ENCODE peak calls at places on chromosomes 2 and 18, in eight cellular contexts. B is HCT116, P is fibroblast of lung, R is mammary epithelial cell, L is IMR-90, A is SK-N-SH, V is HepG2, Z is H9. Q is an unnamed sample. For H3K4me1, the result is how much of the 10 kb centered on the place peaks cover.

GRCh38 chr2:229815342-229815741 is 101.0 kb upstream of the DNER start:
- DNase-seq in B (no peak), P (peak), R (peak), L (peak), A (no peak), V (no peak), Z (no peak), Q (no peak)

GRCh38 chr2:226845717-226846116 is 9.9 kb downstream of the RHBDD1 start:
- DNase-seq in B (no peak), P (no peak), R (no peak), L (no peak), A (no peak), V (no peak), Z (no peak), Q (no peak)

GRCh38 chr18:8730080-8730827 is 24.9 kb downstream of the MTCL1 start:
- DNase-seq in B (peak), P (peak), R (no peak), L (peak), A (peak), V (peak), Z (no peak), Q (no peak)

GRCh38 chr18:49851624-49852023 is 38.3 kb upstream of the ACAA2 start:
- DNase-seq in B (no peak), P (no peak), R (no peak), L (no peak), A (no peak), V (no peak), Z (no peak), Q (no peak)

GRCh38 chr18:58288922-58289797 is 245.1 kb downstream of the NEDD4L start:
- DNase-seq in B (no peak), P (peak), R (peak), L (peak), A (no peak), V (no peak), Z (no peak), Q (no peak)

GRCh38 chr18:63152791-63153190 is 166.8 kb downstream of the BCL2 start:
- DNase-seq in B (no peak), P (no peak), R (no peak), L (no peak), A (no peak), V (no peak), Z (no peak), Q (peak)

GRCh38 chr2:219251656-219252055 is 1.4 kb upstream of the TUBA4B start:
- DNase-seq in B (no peak), P (peak), R (no peak), L (no peak), A (no peak), V (no peak), Z (no peak), Q (no peak)

GRCh38 chr2:95391641-95392310 is 10.7 kb upstream of the FAHD2A start:
- DNase-seq in B (no peak), P (no peak), R (no peak), L (no peak), A (no peak), V (peak), Z (peak), Q (no peak)

GRCh38 chr2:222174450-222174849 is 124.3 kb downstream of the PAX3 start:
- DNase-seq in B (no peak), P (no peak), R (no peak), L (no peak), A (no peak), V (peak), Z (peak), Q (no peak)

GRCh38 chr2:65069425-65069824 is 13.2 kb downstream of the CEP68 start:
- DNase-seq in B (no peak), P (no peak), R (no peak), L (no peak), A (no peak), V (no peak), Z (no peak), Q (no peak)

GRCh38 chr2:86023366-86023712 is 82.3 kb downstream of the POLR1A start:
- DNase-seq in B (no peak), P (no peak), R (no peak), L (no peak), A (no peak), V (no peak), Z (no peak), Q (no peak)

GRCh38 chr18:55539240-55539639 is 48.8 kb downstream of the TCF4 start:
- DNase-seq in B (no peak), P (peak), R (no peak), L (peak), A (no peak), V (no peak), Z (no peak), Q (no peak)

GRCh38 chr2:113886479-113887383 is 3.2 kb upstream of the ACTR3 start:
- DNase-seq in B (no peak), P (peak), R (peak), L (peak), A (no peak), V (peak), Z (no peak), Q (peak)

GRCh38 chr2:196263181-196263747 is 91.9 kb upstream of the STK17B start:
- DNase-seq in B (no peak), P (peak), R (peak), L (peak), A (no peak), V (no peak), Z (no peak), Q (peak)

GRCh38 chr2:79855264-79856006 is 342.6 kb downstream of the CTNNA2 start:
- DNase-seq in B (no peak), P (peak), R (no peak), L (peak), A (peak), V (no peak), Z (peak), Q (peak)

GRCh38 chr2:172089005-172089504 is 3.7 kb downstream of the DLX1 start:
- DNase-seq in B (no peak), P (no peak), R (no peak), L (no peak), A (no peak), V (no peak), Z (no peak), Q (no peak)

GRCh38 chr2:172089633-172090032 is 4.3 kb downstream of the DLX1 start:
- DNase-seq in B (no peak), P (no peak), R (no peak), L (no peak), A (no peak), V (no peak), Z (no peak), Q (no peak)

GRCh38 chr2:172087780-172088244 is 2.5 kb downstream of the DLX1 start:
- DNase-seq in B (no peak), P (no peak), R (no peak), L (no peak), A (peak), V (no peak), Z (peak), Q (no peak)

GRCh38 chr2:172087191-172087779 is 2.0 kb downstream of the DLX1 start:
- DNase-seq in B (no peak), P (no peak), R (no peak), L (no peak), A (no peak), V (no peak), Z (no peak), Q (no peak)

GRCh38 chr2:172088245-172089004 is 3.1 kb downstream of the DLX1 start:
- DNase-seq in B (no peak), P (no peak), R (no peak), L (no peak), A (peak), V (no peak), Z (peak), Q (no peak)
- H3K4me1 ChIP-seq in B (under half), P (under half), R (under half), L (under half), A (under half), V (half or more), Z (under half), Q (under half)

GRCh38 chr2:110125292-110125691 is 9.7 kb upstream of the MALL start:
- DNase-seq in B (no peak), P (peak), R (peak), L (peak), A (no peak), V (no peak), Z (no peak), Q (no peak)
- H3K9ac ChIP-seq in B (no peak), P (no peak), R (no peak), L (no peak), A (no peak), V (no peak), Z (no peak), Q (no peak)

DNA sequence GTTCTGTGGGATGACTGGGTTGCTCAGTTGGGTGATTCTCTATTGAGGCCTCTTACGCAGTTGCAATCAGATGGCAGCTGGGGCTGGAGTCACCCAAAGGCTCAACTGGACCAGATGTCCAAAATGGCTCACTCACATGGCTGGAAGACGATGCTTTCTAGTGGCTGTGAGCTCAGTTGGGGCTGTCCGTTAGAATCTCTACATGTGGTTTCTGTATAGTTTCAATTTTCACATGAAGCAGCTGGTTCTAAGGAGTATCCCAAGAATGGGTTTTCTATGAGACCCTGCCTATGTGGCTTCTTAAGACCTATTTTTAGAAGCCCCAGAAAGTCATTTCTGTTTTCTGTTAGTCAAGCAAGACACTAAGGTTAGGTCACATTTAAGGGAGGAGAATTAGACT is 4.4 kb downstream of the XRCC5 start:
- DNase-seq in B (no peak), P (no peak), R (no peak), L (no peak), A (no peak), V (no peak), Z (no peak), Q (no peak)
- H3K27ac ChIP-seq in B (peak), P (no peak), R (no peak), L (no peak), A (peak), V (peak), Z (no peak), Q (no peak)

GRCh38 chr2:39411186-39411944 is 25.7 kb downstream of the MAP4K3 start:
- DNase-seq in B (peak), P (peak), R (peak), L (peak), A (no peak), V (peak), Z (no peak), Q (no peak)
- H3K4me1 ChIP-seq in B (under half), P (under half), R (under half), L (under half), A (under half), V (half or more), Z (under half), Q (under half)

GRCh38 chr2:106342801-106343200 is 125.4 kb downstream of the RGPD3 start:
- DNase-seq in B (no peak), P (no peak), R (no peak), L (no peak), A (no peak), V (no peak), Z (no peak), Q (no peak)
- H3K9ac ChIP-seq in B (no peak), P (no peak), R (no peak), L (no peak), A (no peak), V (no peak), Z (no peak), Q (no peak)

DNA sequence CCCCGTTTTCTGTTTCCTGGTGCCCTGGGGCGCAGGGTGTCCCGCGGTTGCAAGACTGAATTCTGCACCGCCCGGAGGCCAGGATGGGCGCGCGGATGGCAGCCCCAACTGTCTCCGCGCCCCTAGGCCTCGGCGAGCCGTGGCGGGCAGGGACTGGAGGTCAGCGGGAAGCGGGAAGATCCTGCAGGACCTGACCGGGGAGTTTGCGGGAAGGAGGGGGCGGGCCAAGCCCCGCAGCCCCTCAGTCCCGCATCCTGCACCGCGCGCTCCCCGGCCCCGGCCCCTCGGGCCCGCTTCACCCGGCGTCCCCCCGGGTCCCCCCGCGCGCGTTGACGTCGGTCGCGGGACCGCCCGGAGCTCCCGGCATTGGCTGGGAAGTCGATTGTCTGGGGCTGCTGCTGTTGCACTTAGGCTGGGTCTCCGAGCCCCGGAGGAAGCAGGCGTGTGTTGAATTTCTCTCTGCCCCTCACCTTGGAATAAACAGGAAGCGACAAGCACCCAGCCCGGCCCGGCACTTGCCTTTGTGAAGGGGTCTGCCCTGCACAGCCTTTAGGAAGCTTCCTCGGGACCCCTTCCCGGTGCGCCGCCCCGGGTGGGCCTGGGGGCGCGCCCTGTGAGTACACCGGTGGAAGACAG is at the start of gene LDLRAD4:
- DNase-seq in B (no peak), P (peak), R (no peak), L (no peak), A (peak), V (no peak), Z (peak), Q (no peak)
- H3K27ac ChIP-seq in B (no peak), P (no peak), R (no peak), L (no peak), A (no peak), V (peak), Z (no peak), Q (no peak)

GRCh38 chr2:209671280-209671679 is 100.4 kb upstream of the UNC80 start:
- DNase-seq in B (no peak), P (no peak), R (no peak), L (no peak), A (no peak), V (no peak), Z (no peak), Q (no peak)
- H3K4me1 ChIP-seq in B (under half), P (under half), R (under half), L (under half), A (under half), V (under half), Z (under half), Q (under half)

Q was measured in Karpas-422.